ENCODE peak calls at places on chromosomes 1 and 21, in eight cellular contexts. N is GM06990, H is omental fat pad, Q is uterus, M is WTC11, P is ovary, A is A673, C is AG10803. K is an unnamed sample.

GRCh38 chr1:180273066-180273465 is 43.0 kb downstream of the LHX4 start:
- DNase-seq in N (no peak), H (no peak), Q (no peak), A (no peak), C (no peak), M (no peak), P (no peak), K (no peak)

GRCh38 chr1:90841477-90841876 is 124.4 kb upstream of the BARHL2 start:
- DNase-seq in H (no peak), M (peak; percentile 51), A (no peak), N (no peak), P (no peak), C (no peak), Q (no peak), K (no peak)

GRCh38 chr1:94929816-94930215 is 2.9 kb upstream of the CNN3 start:
- DNase-seq in A (no peak), H (no peak), M (no peak), C (no peak), P (no peak), N (no peak), Q (no peak), K (no peak)

GRCh38 chr1:248824701-248825100 is 1.0 kb downstream of the SH3BP5L start:
- DNase-seq in N (no peak), P (no peak), H (peak; percentile 4), Q (no peak), A (no peak), M (no peak), C (no peak), K (no peak)

GRCh38 chr1:64199154-64199553 is 4.3 kb upstream of the UBE2U start:
- DNase-seq in P (no peak), M (no peak), H (no peak), Q (no peak), N (no peak), A (no peak), C (no peak), K (no peak)

GRCh38 chr1:169491845-169492281 is 6.1 kb upstream of the SLC19A2 start:
- DNase-seq in N (peak; percentile 20), C (no peak), A (no peak), H (no peak), M (no peak), P (no peak), Q (no peak), K (no peak)

GRCh38 chr1:22796642-22797041 is 86.0 kb downstream of the EPHB2 start:
- DNase-seq in A (no peak), P (no peak), M (no peak), H (no peak), Q (no peak), N (no peak), C (no peak), K (no peak)

GRCh38 chr1:149917590-149918144 is at the start of gene SV2A:
- DNase-seq in M (peak; percentile 72), H (no peak), C (peak; percentile 65), P (peak; percentile 61), A (peak; percentile 79), Q (peak; percentile 80), N (peak; percentile 42), K (no peak)

GRCh38 chr1:210739627-210740026 is 394.3 kb downstream of the KCNH1 start:
- DNase-seq in C (no peak), H (no peak), A (no peak), P (no peak), Q (no peak), M (no peak), N (no peak), K (no peak)

GRCh38 chr1:32361674-32362473 is 411 bp downstream of the FAM229A start:
- DNase-seq in C (no peak), Q (peak; percentile 64), M (peak; percentile 61), H (no peak), P (peak; percentile 77), A (peak; percentile 30), N (no peak), K (peak; percentile 46)

GRCh38 chr1:229420765-229421164 is 13.1 kb downstream of the ACTA1 start:
- DNase-seq in H (no peak), A (no peak), Q (no peak), C (no peak), P (no peak), N (no peak), M (no peak), K (no peak)

GRCh38 chr21:25999935-26000582 is 170.5 kb downstream of the APP start:
- DNase-seq in H (no peak), Q (no peak), C (no peak), M (no peak), A (no peak), P (no peak), N (no peak), K (no peak)

GRCh38 chr1:44970317-44970716 is 16.1 kb downstream of the EIF2B3 start:
- DNase-seq in N (no peak), M (no peak), P (no peak), C (peak; percentile 46), H (no peak), Q (no peak), A (no peak), K (no peak)

GRCh38 chr1:151254217-151255213 is at the start of gene PSMD4:
- DNase-seq in C (peak; percentile 96), Q (peak; percentile 95), A (peak; percentile 99), P (peak; percentile 95), H (peak; percentile 66), M (peak; percentile 92), N (peak; percentile 92), K (peak; percentile 77)

GRCh38 chr1:20278692-20279130 is 12.0 kb upstream of the VWA5B1 start:
- DNase-seq in A (peak; percentile 19), Q (no peak), P (no peak), C (no peak), N (peak; percentile 28), M (peak; percentile 25), H (no peak), K (no peak)

GRCh38 chr1:214532070-214532469 is 19.3 kb downstream of the PTPN14 start:
- DNase-seq in Q (no peak), A (no peak), N (no peak), P (no peak), C (no peak), M (no peak), H (no peak), K (no peak)

GRCh38 chr1:244353572-244354091 is 98.1 kb downstream of the ADSS2 start:
- DNase-seq in N (no peak), P (peak; percentile 30), A (peak; percentile 84), Q (peak; percentile 30), M (peak; percentile 31), H (peak; percentile 32), C (peak; percentile 91), K (no peak)

GRCh38 chr1:194339451-194339850 is 1153.0 kb upstream of the B3GALT2 start:
- DNase-seq in A (no peak), M (no peak), P (no peak), C (no peak), H (no peak), Q (no peak), N (no peak), K (no peak)

GRCh38 chr1:212161231-212161781 is 123.9 kb upstream of the PPP2R5A start:
- DNase-seq in M (no peak), C (peak; percentile 84), N (peak; percentile 22), H (no peak), A (no peak), Q (no peak), P (no peak), K (no peak)

GRCh38 chr1:2474933-2475371 is 1.1 kb upstream of the PLCH2 start:
- DNase-seq in A (no peak), Q (peak; percentile 20), P (no peak), M (no peak), N (no peak), H (no peak), C (no peak), K (no peak)

GRCh38 chr1:156641761-156642264 is at the start of gene BCAN:
- DNase-seq in C (no peak), A (no peak), N (no peak), Q (peak; percentile 50), M (peak; percentile 73), H (no peak), P (no peak), K (no peak)

GRCh38 chr1:177119311-177119710 is 45.2 kb downstream of the ASTN1 start:
- DNase-seq in Q (no peak), C (no peak), A (no peak), M (no peak), P (no peak), N (no peak), H (no peak), K (no peak)

GRCh38 chr1:177122461-177122860 is 42.1 kb downstream of the ASTN1 start:
- DNase-seq in C (no peak), M (no peak), H (no peak), A (no peak), Q (no peak), N (no peak), P (no peak), K (no peak)

GRCh38 chr1:177122869-177123268 is 41.6 kb downstream of the ASTN1 start:
- DNase-seq in H (no peak), C (no peak), A (no peak), P (no peak), N (no peak), M (no peak), Q (no peak), K (no peak)

GRCh38 chr1:177124578-177125278 is 39.8 kb downstream of the ASTN1 start:
- DNase-seq in Q (no peak), H (no peak), N (no peak), C (no peak), M (no peak), A (no peak), P (no peak), K (no peak)

GRCh38 chr1:177118901-177119300 is 45.6 kb downstream of the ASTN1 start:
- DNase-seq in M (no peak), P (no peak), H (no peak), C (no peak), A (no peak), Q (no peak), N (no peak), K (no peak)
- TF ChIP-seq CTCF in M (no peak), P (no peak), H (no peak), C (no peak), A (no peak), Q (no peak), N (no peak), K (no peak)

DNA sequence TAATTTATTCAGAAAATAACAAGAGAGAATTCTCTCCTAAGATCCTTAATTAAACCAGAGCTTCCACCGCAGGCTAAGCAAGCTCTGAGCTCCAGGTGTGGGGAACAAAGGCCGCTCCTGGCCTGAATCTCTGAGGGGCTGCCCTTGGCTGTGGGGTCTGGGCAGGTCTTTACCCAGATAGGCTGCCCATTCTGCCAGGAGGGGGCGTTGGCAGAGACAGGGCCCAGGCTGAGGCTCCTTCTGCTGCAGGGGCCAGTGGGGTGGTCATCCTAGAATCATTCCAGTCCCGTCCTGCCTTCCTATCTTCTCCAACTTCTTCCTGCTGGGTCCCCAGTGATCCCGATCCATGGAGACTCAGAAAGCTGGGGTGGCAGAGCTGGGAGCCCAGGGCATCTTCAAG is 82.9 kb upstream of the POU3F1 start:
- DNase-seq in P (no peak), C (no peak), Q (no peak), H (no peak), A (no peak), M (peak; percentile 51), N (no peak), K (no peak)
- TF ChIP-seq CTCF in P (no peak), C (no peak), Q (no peak), H (no peak), A (peak; percentile 33), M (no peak), N (peak; percentile 42), K (no peak)

GRCh38 chr1:40855513-40855912 is 6.7 kb downstream of the CITED4 start:
- DNase-seq in H (no peak), P (no peak), A (peak; percentile 46), Q (no peak), M (peak; percentile 66), N (no peak), C (no peak), K (no peak)
- TF ChIP-seq CTCF in H (no peak), P (no peak), A (peak; percentile 60), Q (no peak), M (peak; percentile 50), N (peak; percentile 45), C (no peak), K (no peak)

GRCh38 chr1:21335088-21335678 is 44.9 kb upstream of the ECE1 start:
- DNase-seq in A (no peak), M (no peak), Q (no peak), N (no peak), H (no peak), C (no peak), P (no peak), K (no peak)
- TF ChIP-seq CTCF in A (peak; percentile 24), M (peak; percentile 27), Q (no peak), N (no peak), H (no peak), C (no peak), P (no peak), K (no peak)